ENCODE peak calls at places on chromosomes 16 and 17, in four cellular contexts. Q is K562, X is SK-N-SH, P is GM12878. J is an unnamed sample.

GRCh38 chr17:51496378-51496777 is 236.0 kb downstream of the UTP18 start:
- DNase-seq in Q (no peak), X (no peak), P (no peak), J (no peak)

GRCh38 chr17:80872999-80873951 is 118.4 kb upstream of the CHMP6 start:
- DNase-seq in Q (no peak), X (no peak), P (no peak), J (no peak)

GRCh38 chr17:62625870-62626200 is 1.6 kb upstream of the MRC2 start:
- DNase-seq in Q (no peak), X (peak), P (no peak), J (no peak)

GRCh38 chr17:17391575-17392370 is 85.0 kb upstream of the MED9 start:
- DNase-seq in Q (no peak), X (no peak), P (peak), J (no peak)

GRCh38 chr17:28549274-28550132 is 2.9 kb downstream of the UNC119 start:
- DNase-seq in Q (no peak), X (no peak), P (no peak), J (no peak)

GRCh38 chr17:3951003-3951402 is 13.2 kb downstream of the ATP2A3 start:
- DNase-seq in Q (no peak), X (no peak), P (no peak), J (no peak)

GRCh38 chr17:79372470-79373238 is 238.2 kb downstream of the RBFOX3 start:
- DNase-seq in Q (peak), X (no peak), P (no peak), J (no peak)

GRCh38 chr16:87094246-87094865 is 222.8 kb downstream of the C16orf95 start:
- DNase-seq in Q (no peak), X (no peak), P (no peak), J (no peak)

GRCh38 chr17:74541176-74542111 is 4.5 kb downstream of the CD300C start:
- DNase-seq in Q (no peak), X (no peak), P (no peak), J (no peak)

GRCh38 chr17:8503807-8504206 is 68.1 kb downstream of the NDEL1 start:
- DNase-seq in Q (no peak), X (no peak), P (no peak), J (no peak)

GRCh38 chr16:85238233-85238647 is 126.0 kb upstream of the CIBAR2 start:
- DNase-seq in Q (no peak), X (peak), P (no peak), J (peak)

GRCh38 chr17:68821860-68822693 is 133.1 kb downstream of the ABCA8 start:
- DNase-seq in Q (no peak), X (peak), P (no peak), J (peak)

GRCh38 chr16:4909825-4910224 is 27.1 kb downstream of the PPL start:
- DNase-seq in Q (no peak), X (no peak), P (no peak), J (no peak)

GRCh38 chr16:75053791-75054555 is 55.1 kb downstream of the ZNRF1 start:
- DNase-seq in Q (no peak), X (peak), P (no peak), J (no peak)

GRCh38 chr16:8962393-8963009 is 1.2 kb downstream of the USP7 start:
- DNase-seq in Q (peak), X (peak), P (no peak), J (no peak)

GRCh38 chr16:69111831-69112230 is 6.4 kb downstream of the HAS3 start:
- DNase-seq in Q (no peak), X (no peak), P (no peak), J (no peak)

GRCh38 chr17:2972749-2973148 is 90.7 kb downstream of the OR1D5 start:
- DNase-seq in Q (no peak), X (no peak), P (no peak), J (peak)

GRCh38 chr16:10180771-10181163 is 1.5 kb downstream of the GRIN2A start:
- DNase-seq in Q (peak), X (peak), P (no peak), J (no peak)
- H3K9ac ChIP-seq in Q (no peak), X (no peak), P (no peak), J (no peak)

GRCh38 chr16:52852978-52853377 is 199.7 kb downstream of the CHD9NB start:
- DNase-seq in Q (no peak), X (no peak), P (no peak), J (no peak)
- TF ChIP-seq RCOR1 in Q (no peak), X (no peak), P (no peak), J (no peak)

DNA sequence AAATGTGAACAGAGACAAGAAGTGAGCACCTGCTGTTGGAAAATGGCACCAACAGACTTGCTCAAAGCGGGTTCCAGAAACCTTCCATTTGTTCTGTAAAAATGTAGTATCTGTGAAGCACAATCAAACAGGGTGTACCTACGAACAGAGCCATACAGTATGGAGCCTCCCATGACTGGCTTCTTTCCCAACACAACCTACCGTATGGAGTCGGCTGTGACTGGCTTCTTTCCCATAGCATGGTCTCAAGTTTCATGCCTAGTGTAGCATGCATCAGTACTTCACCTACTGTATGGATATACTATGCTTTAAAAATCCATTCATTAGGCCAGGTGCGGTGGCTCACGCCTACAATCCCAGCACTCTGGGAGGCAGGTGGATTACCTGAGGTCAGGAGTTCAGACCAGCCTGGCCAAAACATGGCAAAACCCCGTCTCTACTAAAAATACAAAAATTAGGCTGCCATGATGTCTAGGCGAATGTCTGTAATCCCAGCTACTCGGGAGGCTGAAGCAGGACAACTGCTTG is 26.2 kb downstream of the YWHAE start:
- DNase-seq in Q (no peak), X (no peak), P (no peak), J (no peak)
- H3K9ac ChIP-seq in Q (no peak), X (no peak), P (no peak), J (no peak)

GRCh38 chr17:47275245-47275984 is 21.8 kb downstream of the ITGB3 start:
- DNase-seq in Q (peak), X (peak), P (no peak), J (peak)
- TF ChIP-seq RCOR1 in Q (peak), X (peak), P (no peak), J (no peak)

GRCh38 chr16:72023962-72024361 is 15.4 kb downstream of the DHODH start:
- DNase-seq in Q (no peak), X (no peak), P (no peak), J (no peak)

GRCh38 chr16:72027669-72028378 is 19.3 kb downstream of the DHODH start:
- DNase-seq in Q (no peak), X (no peak), P (no peak), J (no peak)

GRCh38 chr16:72024862-72025382 is 16.4 kb downstream of the DHODH start:
- DNase-seq in Q (no peak), X (no peak), P (no peak), J (peak)

GRCh38 chr16:72029567-72030271 is 21.2 kb downstream of the DHODH start:
- DNase-seq in Q (no peak), X (no peak), P (no peak), J (no peak)

GRCh38 chr16:72025404-72026114 is 17.0 kb downstream of the DHODH start:
- DNase-seq in Q (no peak), X (no peak), P (no peak), J (no peak)
- H3K9ac ChIP-seq in Q (peak), X (no peak), P (no peak), J (no peak)

GRCh38 chr16:24624102-24624501 is 84.7 kb downstream of the RBBP6 start:
- DNase-seq in Q (peak), X (no peak), P (no peak), J (no peak)

DNA sequence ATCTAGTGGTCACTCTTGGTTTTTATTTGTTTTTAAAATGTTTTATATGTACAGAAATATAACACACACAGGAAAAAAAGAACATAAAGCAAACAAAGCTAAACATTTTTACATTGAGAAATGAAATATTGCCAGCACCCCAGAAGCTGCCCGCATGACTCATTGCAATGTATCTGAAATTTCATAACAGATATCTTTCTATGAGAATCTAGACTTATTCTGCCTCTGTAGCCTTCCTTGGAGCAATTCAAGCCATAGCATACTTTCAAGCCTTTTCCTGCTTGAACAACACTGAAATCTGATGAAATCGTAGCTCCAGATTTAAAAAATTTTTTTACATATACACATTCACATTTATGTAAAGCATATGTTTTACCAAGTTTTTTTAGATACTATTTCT is 86.9 kb downstream of the RBBP6 start:
- DNase-seq in Q (no peak), X (no peak), P (no peak), J (peak)
- TF ChIP-seq RCOR1 in Q (no peak), X (no peak), P (no peak), J (no peak)

GRCh38 chr17:58195518-58196123 is 3.1 kb downstream of the EPX start:
- DNase-seq in Q (no peak), X (no peak), P (no peak), J (no peak)

GRCh38 chr17:58196610-58197009 is 4.1 kb downstream of the EPX start:
- DNase-seq in Q (no peak), X (no peak), P (no peak), J (no peak)

GRCh38 chr17:58204796-58205195 is 12.3 kb downstream of the EPX start:
- DNase-seq in Q (no peak), X (no peak), P (no peak), J (no peak)

GRCh38 chr17:58202859-58203258 is 10.3 kb downstream of the EPX start:
- DNase-seq in Q (no peak), X (no peak), P (no peak), J (no peak)

GRCh38 chr17:58200024-58200633 is 7.6 kb downstream of the EPX start:
- DNase-seq in Q (peak), X (peak), P (no peak), J (peak)
- H3K9ac ChIP-seq in Q (no peak), X (no peak), P (no peak), J (no peak)

GRCh38 chr17:32142038-32142856 is at the start of gene RHOT1:
- DNase-seq in Q (peak), X (peak), P (peak), J (peak)

GRCh38 chr17:32143525-32143865 is 1.2 kb downstream of the RHOT1 start:
- DNase-seq in Q (no peak), X (no peak), P (no peak), J (no peak)

GRCh38 chr17:32141690-32142037 is 638 bp upstream of the RHOT1 start:
- DNase-seq in Q (no peak), X (no peak), P (no peak), J (no peak)

GRCh38 chr17:32142857-32143524 is 689 bp downstream of the RHOT1 start:
- DNase-seq in Q (peak), X (peak), P (no peak), J (peak)
- TF ChIP-seq RCOR1 in Q (peak), X (no peak), P (no peak), J (no peak)